ENCODE peak calls at places on chromosomes 12 and 14, in seven cellular contexts. B is IMR-90, D is H9, Y is neuronal stem cell, X is H1, S is mesenchymal stem cell, A is trophoblast cell. G is an unnamed sample. For H3K27me3, the result is how much of the 10 kb centered on the place peaks cover.

GRCh38 chr12:123058471-123058870 is 78.0 kb downstream of the ARL6IP4 start:
- DNase-seq in B (no peak), A (peak), X (no peak), S (no peak), D (no peak), Y (no peak), G (no peak)

GRCh38 chr14:24734917-24735500 is 101.0 kb upstream of the GZMB start:
- DNase-seq in B (peak), D (no peak), A (peak), S (peak), Y (peak), X (no peak), G (peak)

GRCh38 chr14:92553456-92553855 is 39.9 kb downstream of the RIN3 start:
- DNase-seq in X (no peak), A (peak), Y (no peak), S (peak), D (no peak), B (peak), G (peak)

GRCh38 chr12:6052940-6053329 is 71.5 kb downstream of the VWF start:
- DNase-seq in Y (no peak), X (no peak), A (no peak), B (peak), D (no peak), S (no peak), G (no peak)

GRCh38 chr12:12736759-12737676 is 19.9 kb downstream of the CDKN1B start:
- DNase-seq in B (peak), Y (no peak), A (peak), S (peak), D (no peak), X (no peak), G (peak)

GRCh38 chr12:5390174-5390799 is 41.6 kb upstream of the NTF3 start:
- DNase-seq in Y (no peak), D (no peak), X (no peak), S (no peak), B (no peak), A (no peak), G (no peak)

GRCh38 chr12:120361506-120362208 is 7.3 kb downstream of the MSI1 start:
- DNase-seq in S (peak), A (peak), X (peak), Y (peak), B (peak), D (peak), G (peak)

GRCh38 chr14:77950371-77950770 is 150.5 kb downstream of the ADCK1 start:
- DNase-seq in X (no peak), B (no peak), A (no peak), S (no peak), Y (no peak), D (no peak), G (no peak)

GRCh38 chr14:98462908-98463307 is 809.1 kb downstream of the BCL11B start:
- DNase-seq in S (no peak), Y (no peak), B (no peak), D (no peak), X (no peak), A (no peak), G (no peak)

GRCh38 chr12:15477761-15478160 is 155.5 kb downstream of the PTPRO start:
- DNase-seq in D (no peak), B (no peak), S (no peak), A (no peak), Y (no peak), X (no peak), G (no peak)

GRCh38 chr12:5139751-5140150 is 96.1 kb downstream of the KCNA5 start:
- DNase-seq in A (no peak), D (no peak), Y (no peak), B (no peak), X (no peak), S (no peak), G (no peak)

GRCh38 chr12:70190252-70191010 is 52.8 kb upstream of the CNOT2 start:
- DNase-seq in A (peak), X (no peak), D (no peak), B (peak), Y (no peak), S (no peak), G (no peak)

GRCh38 chr14:56463491-56463890 is 116.1 kb upstream of the TMEM260 start:
- DNase-seq in A (no peak), S (no peak), Y (no peak), B (no peak), D (no peak), X (no peak), G (no peak)
- H3K27me3 ChIP-seq in A (under half), S (under half), Y (under half), B (under half), D (under half), X (under half), G (under half)

GRCh38 chr14:61953602-61954001 is 191.4 kb downstream of the SNAPC1 start:
- DNase-seq in S (no peak), Y (no peak), D (no peak), X (no peak), B (peak), A (no peak), G (no peak)
- H3K18ac ChIP-seq in S (no peak), Y (no peak), D (no peak), X (no peak), B (peak), A (no peak), G (no peak)

GRCh38 chr12:111155020-111155419 is 213.9 kb downstream of the PHETA1 start:
- DNase-seq in A (no peak), Y (no peak), B (no peak), S (no peak), X (no peak), D (no peak), G (no peak)

GRCh38 chr12:111157486-111157885 is 211.4 kb downstream of the PHETA1 start:
- DNase-seq in S (no peak), B (no peak), A (no peak), Y (no peak), X (no peak), D (no peak), G (no peak)

GRCh38 chr12:111154180-111154579 is 214.7 kb downstream of the PHETA1 start:
- DNase-seq in A (no peak), B (no peak), D (peak), X (no peak), S (no peak), Y (no peak), G (peak)

GRCh38 chr12:111155521-111155920 is 213.4 kb downstream of the PHETA1 start:
- DNase-seq in S (no peak), D (no peak), Y (no peak), X (no peak), A (no peak), B (no peak), G (no peak)

DNA sequence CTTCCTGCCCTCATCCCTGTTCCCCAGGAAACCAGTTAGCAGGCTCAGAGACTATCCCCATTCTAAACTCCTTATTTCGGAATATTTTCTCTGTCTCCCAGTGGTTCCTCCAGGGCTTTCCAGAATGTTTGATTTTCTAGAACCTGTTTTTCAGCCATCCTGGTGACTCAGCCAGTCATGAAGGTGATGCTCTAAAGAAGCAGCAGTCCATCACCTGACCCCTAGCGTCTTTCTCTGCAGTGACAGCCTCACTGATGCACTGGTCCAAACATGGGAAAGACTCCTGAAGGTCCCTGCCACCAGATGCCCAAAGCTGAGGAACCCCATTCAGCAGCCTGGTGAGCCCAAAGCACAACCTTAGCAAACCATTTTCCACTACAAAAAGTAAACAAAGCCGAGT is 212.6 kb downstream of the PHETA1 start:
- DNase-seq in A (peak), S (no peak), Y (no peak), B (no peak), X (no peak), D (no peak), G (no peak)
- H3K27me3 ChIP-seq in A (under half), S (half or more), Y (under half), B (under half), X (under half), D (under half), G (under half)

GRCh38 chr12:88970742-88971141 is 381.6 kb downstream of the DUSP6 start:
- DNase-seq in Y (no peak), A (no peak), X (no peak), B (no peak), S (no peak), D (no peak), G (no peak)

GRCh38 chr12:88969127-88969526 is 383.2 kb downstream of the DUSP6 start:
- DNase-seq in Y (no peak), S (no peak), B (no peak), X (no peak), A (no peak), D (no peak), G (no peak)

GRCh38 chr12:88977115-88977514 is 375.2 kb downstream of the DUSP6 start:
- DNase-seq in S (no peak), B (no peak), D (no peak), A (no peak), Y (no peak), X (no peak), G (no peak)

GRCh38 chr12:88973998-88974397 is 378.3 kb downstream of the DUSP6 start:
- DNase-seq in A (no peak), B (no peak), Y (no peak), S (no peak), D (no peak), X (no peak), G (no peak)
- H3K18ac ChIP-seq in A (no peak), B (no peak), Y (no peak), S (no peak), D (no peak), X (no peak), G (no peak)

DNA sequence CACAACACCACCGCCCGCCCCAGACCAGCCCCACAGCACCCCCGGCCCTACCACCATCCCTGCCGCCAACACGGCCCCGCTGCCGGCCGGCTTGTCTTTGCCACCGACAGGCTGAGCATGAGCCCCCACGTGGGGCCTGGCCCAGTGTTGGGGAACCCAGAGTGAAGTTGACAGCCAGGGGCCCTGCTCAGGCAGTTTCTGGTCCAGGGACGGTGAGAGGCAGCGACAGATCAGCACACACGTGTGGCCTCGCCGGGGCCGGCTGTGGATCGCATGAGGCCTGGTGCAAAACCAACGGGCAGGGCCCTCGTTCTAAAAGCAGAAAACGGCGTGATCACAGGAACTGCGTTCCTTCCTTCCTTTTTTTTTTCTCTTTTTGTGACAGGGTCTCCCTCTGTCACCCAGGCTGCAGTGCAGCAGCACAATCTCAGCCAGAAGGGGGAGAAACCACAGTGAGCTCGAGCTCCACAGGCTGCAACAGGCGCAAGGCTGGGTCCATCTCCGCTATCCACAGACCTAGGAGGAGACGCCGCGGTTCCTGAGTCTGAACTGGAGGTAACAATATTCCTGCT is 50.5 kb upstream of the FBRSL1 start:
- DNase-seq in A (no peak), Y (no peak), B (no peak), S (no peak), D (no peak), X (no peak), G (no peak)
- H3K27me3 ChIP-seq in A (under half), Y (half or more), B (under half), S (under half), D (under half), X (under half), G (under half)

GRCh38 chr14:72063761-72064282 is 131.6 kb downstream of the RGS6 start:
- DNase-seq in X (no peak), A (no peak), Y (no peak), B (no peak), D (no peak), S (no peak), G (no peak)

GRCh38 chr14:72060917-72061316 is 128.7 kb downstream of the RGS6 start:
- DNase-seq in A (no peak), S (no peak), X (no peak), B (no peak), Y (no peak), D (no peak), G (peak)

GRCh38 chr14:72060460-72060859 is 128.2 kb downstream of the RGS6 start:
- DNase-seq in D (no peak), S (no peak), Y (no peak), X (no peak), B (no peak), A (no peak), G (no peak)

GRCh38 chr14:72061718-72062117 is 129.5 kb downstream of the RGS6 start:
- DNase-seq in S (no peak), B (no peak), D (no peak), Y (no peak), X (no peak), A (no peak), G (no peak)

GRCh38 chr14:72064501-72064900 is 132.3 kb downstream of the RGS6 start:
- DNase-seq in D (no peak), S (no peak), A (no peak), B (no peak), X (no peak), Y (no peak), G (no peak)
- H3K18ac ChIP-seq in D (no peak), S (no peak), A (no peak), B (no peak), X (no peak), Y (no peak), G (no peak)

GRCh38 chr12:53950789-53951576 is 3.7 kb upstream of the HOXC12 start:
- DNase-seq in A (no peak), D (no peak), X (peak), Y (no peak), B (no peak), S (no peak), G (no peak)

GRCh38 chr12:53948650-53949593 is 5.8 kb upstream of the HOXC12 start:
- DNase-seq in D (no peak), S (no peak), X (no peak), B (no peak), A (no peak), Y (no peak), G (no peak)

GRCh38 chr12:53951577-53952334 is 2.9 kb upstream of the HOXC12 start:
- DNase-seq in X (peak), D (no peak), B (no peak), S (no peak), Y (no peak), A (no peak), G (no peak)

GRCh38 chr12:53950441-53950781 is 4.3 kb upstream of the HOXC12 start:
- DNase-seq in A (no peak), D (no peak), X (no peak), S (no peak), B (no peak), Y (no peak), G (no peak)

DNA sequence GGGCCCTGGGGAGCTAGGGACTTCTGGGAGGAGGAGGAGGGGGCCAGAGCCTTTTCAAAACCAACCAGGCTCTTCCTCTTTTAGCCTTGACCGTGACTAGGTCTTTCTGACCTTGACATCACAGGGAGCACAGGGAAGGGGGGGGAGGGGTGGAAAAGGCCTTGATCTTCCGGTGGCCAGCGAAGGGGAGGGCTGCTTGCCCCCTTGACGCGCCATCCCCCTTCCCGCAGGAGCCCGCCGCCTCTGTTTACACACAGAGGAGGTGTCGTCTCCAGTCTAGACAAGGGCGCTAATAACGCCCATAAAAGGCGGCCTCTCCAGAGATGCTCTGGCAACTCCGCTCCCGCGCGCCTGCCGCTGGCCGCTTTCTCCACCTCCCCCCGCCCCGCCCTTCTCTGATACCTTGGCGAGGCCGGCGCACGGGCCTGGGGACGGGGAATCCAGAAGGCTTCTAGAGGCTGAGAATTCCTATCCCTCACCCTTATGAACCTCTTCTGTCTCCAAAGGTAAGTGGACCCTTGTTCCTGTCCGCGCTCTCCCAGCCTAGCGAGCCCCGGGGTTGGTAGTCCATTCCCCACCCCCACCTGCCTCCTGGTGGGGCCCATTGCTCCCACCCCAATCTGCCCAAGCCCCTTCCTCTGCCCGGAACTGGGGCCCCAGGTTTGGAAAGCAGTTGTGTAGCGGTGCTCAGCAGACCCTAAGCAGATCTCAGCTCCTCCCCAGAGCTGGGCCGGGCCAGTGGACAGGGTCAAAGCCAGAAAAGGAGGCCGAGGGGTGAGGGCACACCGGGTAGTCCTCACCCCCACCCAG is 4.9 kb upstream of the HOXC12 start:
- DNase-seq in X (peak), A (no peak), Y (no peak), B (no peak), D (peak), S (no peak), G (peak)
- H3K27me3 ChIP-seq in X (half or more), A (half or more), Y (half or more), B (half or more), D (half or more), S (half or more), G (half or more)

GRCh38 chr14:102813691-102814090 is 36.4 kb downstream of the TRAF3 start:
- DNase-seq in X (no peak), D (no peak), A (no peak), B (no peak), S (no peak), Y (no peak), G (no peak)
- H3K18ac ChIP-seq in X (no peak), D (no peak), A (no peak), B (no peak), S (no peak), Y (no peak), G (no peak)

G was measured in mesendoderm.